ENCODE peak calls at places on chromosomes 4 and X, in eight cellular contexts. P is NCI-H1092; E is stimulated activated CD4-positive, alpha-beta T cell treated with anti-CD3 and anti-CD28 coated beads, Interleukin-12 subunit alpha, Interleukin-12 subunit beta, amount 100 ng/mL, for 4 hours; Z is HT1080; I is activated gamma-delta T cell treated with Interleukin-2 at 50 U/mL for 16 hours; H is RWPE1; W is fibroblast of lung; K is frontal cortex. B is an unnamed sample.

GRCh38 chrX:110430293-110431076 is 71.8 kb downstream of the RTL9 start:
- DNase-seq in P (no peak), E (no peak), Z (no peak), I (no peak), H (no peak), W (no peak), K (no peak), B (no peak)

GRCh38 chr4:149234798-149235197 is 580.8 kb downstream of the IQCM start:
- DNase-seq in P (no peak), E (no peak), Z (no peak), I (no peak), H (no peak), W (no peak), K (no peak), B (no peak)

GRCh38 chr4:6974138-6974848 is 64.7 kb downstream of the TBC1D14 start:
- DNase-seq in P (peak; percentile 47), E (peak; percentile 78), Z (peak; percentile 62), I (peak; percentile 80), H (peak; percentile 70), W (peak; percentile 79), K (peak; percentile 85), B (peak; percentile 89)

GRCh38 chrX:107934262-107934661 is 47.9 kb downstream of the TEX13B start:
- DNase-seq in P (no peak), E (no peak), Z (no peak), I (no peak), H (no peak), W (no peak), K (no peak), B (no peak)

GRCh38 chrX:135923353-135923752 is 29.8 kb downstream of the SAGE1 start:
- DNase-seq in P (no peak), E (no peak), Z (no peak), I (no peak), H (peak; percentile 1), W (no peak), K (no peak), B (no peak)

GRCh38 chrX:23766650-23767551 is 16.1 kb upstream of the SAT1 start:
- DNase-seq in P (no peak), E (no peak), Z (no peak), I (no peak), H (no peak), W (no peak), K (no peak), B (no peak)

GRCh38 chr4:6172093-6172926 is 28.0 kb downstream of the JAKMIP1 start:
- DNase-seq in P (no peak), E (no peak), Z (no peak), I (peak; percentile 29), H (no peak), W (no peak), K (no peak), B (no peak)

GRCh38 chr4:8506373-8507250 is 66.0 kb downstream of the TRMT44 start:
- DNase-seq in P (no peak), E (no peak), Z (no peak), I (no peak), H (no peak), W (peak; percentile 78), K (peak; percentile 62), B (peak; percentile 46)

GRCh38 chr4:94968493-94968892 is 210.7 kb downstream of the BMPR1B start:
- DNase-seq in P (no peak), E (no peak), Z (no peak), I (no peak), H (no peak), W (no peak), K (no peak), B (no peak)

GRCh38 chr4:75254745-75255144 is 259.5 kb downstream of the RCHY1 start:
- DNase-seq in P (no peak), E (no peak), Z (peak; percentile 75), I (no peak), H (no peak), W (no peak), K (no peak), B (no peak)

GRCh38 chrX:30875957-30876356 is 13.1 kb downstream of the TAB3 start:
- DNase-seq in P (no peak), E (no peak), Z (peak; percentile 64), I (no peak), H (peak; percentile 49), W (peak; percentile 72), K (no peak), B (no peak)

GRCh38 chr4:37381040-37381668 is 136.6 kb downstream of the NWD2 start:
- DNase-seq in P (no peak), E (no peak), Z (no peak), I (no peak), H (no peak), W (no peak), K (no peak), B (no peak)

GRCh38 chrX:123263246-123263757 is 79.2 kb downstream of the GRIA3 start:
- DNase-seq in P (no peak), E (no peak), Z (no peak), I (no peak), H (no peak), W (no peak), K (no peak), B (no peak)

GRCh38 chr4:113468165-113469022 is 293.1 kb downstream of the CAMK2D start:
- DNase-seq in P (no peak), E (peak; percentile 18), Z (peak; percentile 100), I (no peak), H (peak; percentile 90), W (peak; percentile 100), K (peak; percentile 22), B (peak; percentile 15)

GRCh38 chrX:32745323-32745722 is 466.0 kb downstream of the DMD start:
- DNase-seq in P (no peak), E (no peak), Z (no peak), I (no peak), H (no peak), W (no peak), K (no peak), B (no peak)

GRCh38 chr4:1351854-1352633 is 5.0 kb downstream of the UVSSA start:
- DNase-seq in P (peak; percentile 66), E (peak; percentile 92), Z (peak; percentile 57), I (peak; percentile 91), H (peak; percentile 42), W (peak; percentile 56), K (peak; percentile 83), B (no peak)

GRCh38 chrX:124737771-124738170 is 391.4 kb downstream of the SH2D1A start:
- DNase-seq in P (no peak), E (no peak), Z (no peak), I (no peak), H (no peak), W (no peak), K (no peak), B (no peak)

GRCh38 chrX:107894038-107894437 is 68.4 kb downstream of the MID2 start:
- DNase-seq in P (peak; percentile 57), E (no peak), Z (peak; percentile 48), I (peak; percentile 8), H (peak; percentile 42), W (peak; percentile 21), K (peak; percentile 4), B (no peak)

GRCh38 chr4:80540785-80541469 is 205.4 kb downstream of the CFAP299 start:
- DNase-seq in P (no peak), E (no peak), Z (no peak), I (no peak), H (no peak), W (peak; percentile 5), K (no peak), B (no peak)

GRCh38 chrX:28126886-28127285 is 145.6 kb upstream of the DCAF8L1 start:
- DNase-seq in P (no peak), E (no peak), Z (no peak), I (no peak), H (no peak), W (peak; percentile 43), K (no peak), B (no peak)

GRCh38 chr4:118372251-118372650 is 19.4 kb upstream of the PRSS12 start:
- DNase-seq in P (no peak), E (no peak), Z (no peak), I (no peak), H (no peak), W (no peak), K (no peak), B (no peak)

GRCh38 chr4:129261584-129261983 is 165.6 kb downstream of the C4orf33 start:
- DNase-seq in P (no peak), E (no peak), Z (no peak), I (no peak), H (no peak), W (no peak), K (no peak), B (no peak)

GRCh38 chrX:68763481-68763880 is 65.3 kb upstream of the EFNB1 start:
- DNase-seq in P (no peak), E (no peak), Z (no peak), I (no peak), H (no peak), W (no peak), K (no peak), B (no peak)

GRCh38 chr4:85929926-85930325 is 429.9 kb downstream of the MAPK10 start:
- DNase-seq in P (peak; percentile 30), E (no peak), Z (no peak), I (no peak), H (no peak), W (no peak), K (no peak), B (no peak)

GRCh38 chr4:24978291-24979072 is 52.3 kb downstream of the LGI2 start:
- DNase-seq in P (no peak), E (no peak), Z (no peak), I (no peak), H (no peak), W (no peak), K (no peak), B (no peak)

GRCh38 chrX:10677490-10677889 is 57.1 kb upstream of the MID1 start:
- DNase-seq in P (peak; percentile 32), E (no peak), Z (no peak), I (no peak), H (no peak), W (peak; percentile 10), K (no peak), B (no peak)

GRCh38 chr4:2324891-2325290 is 63.0 kb upstream of the MXD4 start:
- DNase-seq in P (no peak), E (no peak), Z (no peak), I (no peak), H (no peak), W (no peak), K (no peak), B (no peak)

GRCh38 chr4:166146806-166147540 is 273.9 kb downstream of the TLL1 start:
- DNase-seq in P (no peak), E (no peak), Z (peak; percentile 18), I (no peak), H (no peak), W (no peak), K (no peak), B (no peak)

GRCh38 chrX:1551959-1552546 is 15.1 kb upstream of the P2RY8 start:
- DNase-seq in P (no peak), E (no peak), Z (no peak), I (no peak), H (no peak), W (no peak), K (no peak), B (no peak)